ENCODE peak calls at places on chromosomes 7 and 10, in six cellular contexts. I, D, T, R, P and W are unnamed samples. For H3K4me1, the result is how much of the 10 kb centered on the place peaks cover.

GRCh38 chr10:131786756-131787605 is 113.8 kb upstream of the PPP2R2D start:
- DNase-seq in I (no peak), D (peak), T (peak), R (no peak), P (peak), W (no peak)

GRCh38 chr10:95729323-95730055 is 26.5 kb upstream of the ENTPD1 start:
- DNase-seq in I (no peak), D (no peak), T (no peak), R (no peak), P (no peak), W (no peak)

GRCh38 chr7:102146122-102146521 is 140.5 kb upstream of the SH2B2 start:
- DNase-seq in I (no peak), D (no peak), T (no peak), R (peak), P (no peak), W (no peak)

GRCh38 chr10:129288940-129289468 is 178.0 kb upstream of the MGMT start:
- DNase-seq in I (no peak), D (no peak), T (no peak), R (no peak), P (no peak), W (no peak)

GRCh38 chr10:44998146-44998631 is 2.5 kb upstream of the ZNF22 start:
- DNase-seq in I (no peak), D (no peak), T (no peak), R (peak), P (no peak), W (no peak)

GRCh38 chr7:128247108-128247507 is 6.0 kb downstream of the LEP start:
- DNase-seq in I (no peak), D (no peak), T (no peak), R (no peak), P (no peak), W (no peak)

GRCh38 chr7:85764034-85764433 is 577.2 kb upstream of the SEMA3D start:
- DNase-seq in I (no peak), D (no peak), T (no peak), R (no peak), P (no peak), W (no peak)

GRCh38 chr7:23742051-23742450 is 32.0 kb downstream of the STK31 start:
- DNase-seq in I (no peak), D (no peak), T (no peak), R (no peak), P (no peak), W (no peak)

GRCh38 chr7:32677593-32677992 is 182.3 kb downstream of the AVL9 start:
- DNase-seq in I (no peak), D (no peak), T (no peak), R (no peak), P (no peak), W (no peak)

GRCh38 chr7:155562106-155562505 is 15.7 kb upstream of the CNPY1 start:
- DNase-seq in I (peak), D (no peak), T (no peak), R (no peak), P (no peak), W (no peak)

GRCh38 chr10:15150563-15150962 is 17.9 kb downstream of the NMT2 start:
- DNase-seq in I (no peak), D (no peak), T (no peak), R (no peak), P (no peak), W (no peak)

GRCh38 chr7:89001306-89001705 is 205.8 kb upstream of the TEX47 start:
- DNase-seq in I (no peak), D (no peak), T (no peak), R (no peak), P (no peak), W (no peak)

GRCh38 chr7:86653919-86654659 is 10.4 kb downstream of the GRM3 start:
- DNase-seq in I (no peak), D (peak), T (no peak), R (no peak), P (no peak), W (no peak)

GRCh38 chr10:122019414-122019975 is 30.5 kb downstream of the TACC2 start:
- DNase-seq in I (peak), D (peak), T (no peak), R (peak), P (no peak), W (peak)

GRCh38 chr7:102064361-102065025 is 222.2 kb upstream of the SH2B2 start:
- DNase-seq in I (peak), D (no peak), T (no peak), R (no peak), P (no peak), W (no peak)

GRCh38 chr7:41874206-41874770 is 171.4 kb upstream of the INHBA start:
- DNase-seq in I (no peak), D (no peak), T (no peak), R (no peak), P (no peak), W (no peak)

GRCh38 chr7:27151341-27151944 is 940 bp downstream of the HOXA3 start:
- DNase-seq in I (peak), D (no peak), T (peak), R (no peak), P (no peak), W (no peak)

GRCh38 chr7:95772298-95772770 is at the start of gene DYNC1I1:
- DNase-seq in I (peak), D (peak), T (peak), R (peak), P (no peak), W (peak)

GRCh38 chr10:75612904-75613684 is 181.7 kb downstream of the LRMDA start:
- DNase-seq in I (no peak), D (no peak), T (peak), R (no peak), P (no peak), W (no peak)

GRCh38 chr10:24433705-24434104 is 224.8 kb downstream of the KIAA1217 start:
- DNase-seq in I (no peak), D (no peak), T (no peak), R (no peak), P (no peak), W (no peak)

GRCh38 chr7:120554960-120555571 is 282.1 kb downstream of the KCND2 start:
- DNase-seq in I (no peak), D (peak), T (peak), R (no peak), P (peak), W (no peak)

GRCh38 chr7:131521651-131522163 is 34.7 kb downstream of the PODXL start:
- DNase-seq in I (no peak), D (peak), T (no peak), R (peak), P (no peak), W (peak)

GRCh38 chr10:131845505-131846223 is 55.1 kb upstream of the PPP2R2D start:
- DNase-seq in I (peak), D (no peak), T (no peak), R (no peak), P (no peak), W (peak)

GRCh38 chr10:21733710-21734109 is 199.7 kb downstream of the MLLT10 start:
- DNase-seq in I (no peak), D (no peak), T (no peak), R (no peak), P (no peak), W (no peak)

GRCh38 chr7:23514755-23515154 is 17.0 kb downstream of the TRA2A start:
- DNase-seq in I (no peak), D (no peak), T (no peak), R (no peak), P (no peak), W (no peak)

GRCh38 chr10:60573342-60573741 is 183.7 kb upstream of the ANK3 start:
- DNase-seq in I (no peak), D (no peak), T (no peak), R (peak), P (no peak), W (no peak)

GRCh38 chr7:68537228-68538071 is 1060.8 kb upstream of the AUTS2 start:
- DNase-seq in I (no peak), D (no peak), T (no peak), R (no peak), P (no peak), W (no peak)

GRCh38 chr10:50528206-50528605 is 95.5 kb downstream of the SGMS1 start:
- DNase-seq in I (no peak), D (no peak), T (no peak), R (no peak), P (no peak), W (no peak)

GRCh38 chr10:73773152-73773879 is 8.5 kb upstream of the CHCHD1 start:
- DNase-seq in I (no peak), D (no peak), T (no peak), R (no peak), P (no peak), W (no peak)

GRCh38 chr7:121020652-121021051 is 32.1 kb downstream of the CPED1 start:
- DNase-seq in I (no peak), D (no peak), T (no peak), R (no peak), P (no peak), W (no peak)

GRCh38 chr7:416761-417624 is 102.7 kb downstream of the PDGFA start:
- DNase-seq in I (peak), D (peak), T (no peak), R (no peak), P (no peak), W (peak)

GRCh38 chr7:29145553-29146081 is 720 bp downstream of the CPVL start:
- DNase-seq in I (no peak), D (no peak), T (no peak), R (no peak), P (no peak), W (no peak)

GRCh38 chr10:72097448-72098300 is 9.3 kb upstream of the SPOCK2 start:
- DNase-seq in I (no peak), D (peak), T (no peak), R (no peak), P (peak), W (no peak)

GRCh38 chr7:96300981-96301380 is 20.9 kb downstream of the SLC25A13 start:
- DNase-seq in I (no peak), D (no peak), T (no peak), R (no peak), P (no peak), W (no peak)

GRCh38 chr7:87336136-87336535 is 9.3 kb upstream of the CROT start:
- DNase-seq in I (no peak), D (no peak), T (no peak), R (no peak), P (no peak), W (no peak)

GRCh38 chr10:77636967-77637473 is 588 bp downstream of the KCNMA1 start:
- DNase-seq in I (no peak), D (no peak), T (no peak), R (no peak), P (no peak), W (no peak)

GRCh38 chr7:106568680-106569499 is 92.1 kb downstream of the CCDC71L start:
- DNase-seq in I (no peak), D (no peak), T (no peak), R (no peak), P (peak), W (peak)

GRCh38 chr7:6232130-6232529 is 40.3 kb downstream of the CYTH3 start:
- DNase-seq in I (no peak), D (no peak), T (no peak), R (no peak), P (no peak), W (no peak)

GRCh38 chr7:94507462-94507861 is 2.1 kb upstream of the CASD1 start:
- DNase-seq in I (no peak), D (no peak), T (no peak), R (no peak), P (no peak), W (no peak)

GRCh38 chr7:94509879-94510581 is 421 bp downstream of the CASD1 start:
- DNase-seq in I (peak), D (peak), T (peak), R (peak), P (no peak), W (peak)

GRCh38 chr7:94510582-94511456 is 1.2 kb downstream of the CASD1 start:
- DNase-seq in I (peak), D (peak), T (peak), R (peak), P (no peak), W (no peak)

GRCh38 chr7:94507962-94508361 is 1.6 kb upstream of the CASD1 start:
- DNase-seq in I (no peak), D (no peak), T (no peak), R (no peak), P (no peak), W (no peak)

GRCh38 chr7:94509264-94509878 is at the start of gene CASD1:
- DNase-seq in I (peak), D (peak), T (peak), R (peak), P (no peak), W (peak)
- TF ChIP-seq POLR2A in I (no peak), D (no peak), T (peak), R (no peak), P (no peak), W (no peak)

GRCh38 chr10:110379831-110380230 is 75.1 kb upstream of the SMNDC1 start:
- DNase-seq in I (no peak), D (no peak), T (no peak), R (no peak), P (no peak), W (no peak)

GRCh38 chr10:110378019-110378418 is 73.3 kb upstream of the SMNDC1 start:
- DNase-seq in I (no peak), D (no peak), T (no peak), R (no peak), P (no peak), W (no peak)

GRCh38 chr10:110376021-110376773 is 71.5 kb upstream of the SMNDC1 start:
- DNase-seq in I (peak), D (no peak), T (no peak), R (no peak), P (no peak), W (no peak)

GRCh38 chr10:110380255-110380654 is 75.5 kb upstream of the SMNDC1 start:
- DNase-seq in I (no peak), D (no peak), T (no peak), R (no peak), P (no peak), W (no peak)

GRCh38 chr10:110378533-110379108 is 73.9 kb upstream of the SMNDC1 start:
- DNase-seq in I (no peak), D (no peak), T (no peak), R (no peak), P (no peak), W (no peak)
- H3K4me1 ChIP-seq in I (under half), D (under half), T (under half), R (under half), P (under half), W (under half)

DNA sequence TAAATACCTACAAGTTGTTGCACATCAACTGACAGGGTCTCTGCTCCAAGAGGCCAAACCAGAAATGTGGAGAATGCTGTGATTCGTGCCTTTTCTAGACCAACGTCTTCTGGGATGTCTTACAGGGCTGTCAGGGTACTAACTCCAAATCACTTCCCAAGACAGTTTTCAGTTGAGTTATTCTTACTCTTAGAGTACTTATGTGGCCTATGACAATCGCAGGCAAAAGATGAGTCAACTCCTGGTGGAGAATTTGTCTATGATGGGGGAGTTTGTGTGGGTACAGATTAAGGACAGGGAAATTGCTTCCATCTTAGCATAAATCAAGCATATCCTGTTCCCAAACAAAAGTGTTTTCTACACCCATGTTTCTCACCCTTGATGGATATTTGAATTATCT is 734.8 kb downstream of the TNS3 start:
- DNase-seq in I (no peak), D (no peak), T (no peak), R (no peak), P (no peak), W (no peak)
- H3K27ac ChIP-seq in I (no peak), D (no peak), T (no peak), R (no peak), P (no peak), W (no peak)

GRCh38 chr10:110011679-110012078 is 3.9 kb downstream of the ADD3 start:
- DNase-seq in I (no peak), D (no peak), T (no peak), R (no peak), P (no peak), W (no peak)

GRCh38 chr10:110007171-110007700 is 548 bp upstream of the ADD3 start:
- DNase-seq in I (no peak), D (no peak), T (no peak), R (peak), P (no peak), W (no peak)

GRCh38 chr10:110008518-110009339 is 945 bp downstream of the ADD3 start:
- DNase-seq in I (peak), D (peak), T (peak), R (peak), P (no peak), W (no peak)

GRCh38 chr10:110007701-110008517 is at the start of gene ADD3:
- DNase-seq in I (peak), D (peak), T (peak), R (peak), P (peak), W (peak)

GRCh38 chr10:110010076-110011069 is 2.6 kb downstream of the ADD3 start:
- DNase-seq in I (no peak), D (no peak), T (no peak), R (no peak), P (no peak), W (no peak)
- TF ChIP-seq POLR2A in I (no peak), D (no peak), T (no peak), R (no peak), P (no peak), W (no peak)

DNA sequence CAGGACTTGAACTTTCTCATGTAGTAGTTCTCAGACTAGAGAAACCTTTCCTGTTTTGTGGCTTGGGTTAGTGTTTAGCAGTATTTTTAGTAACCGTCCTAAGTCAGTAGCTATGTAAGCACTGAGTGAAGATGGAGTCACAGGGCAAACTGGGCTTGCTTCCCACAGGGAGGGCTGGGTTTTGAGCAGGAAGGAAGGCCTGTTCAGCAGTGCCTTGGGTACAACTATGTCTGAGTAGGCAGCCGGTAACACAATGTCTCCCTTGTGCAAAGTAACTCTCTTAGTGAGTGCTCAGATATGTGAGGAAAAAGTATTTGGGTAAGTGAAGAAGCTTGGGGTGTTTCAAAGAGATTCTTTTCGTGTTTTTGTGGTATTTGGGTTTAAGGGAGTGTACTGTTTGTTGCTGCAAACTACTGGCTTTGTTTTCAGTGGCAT is 96.4 kb downstream of the CCSER2 start:
- DNase-seq in I (peak), D (peak), T (peak), R (peak), P (peak), W (peak)
- H3K4me1 ChIP-seq in I (under half), D (under half), T (under half), R (under half), P (under half), W (under half)

GRCh38 chr10:23363788-23364135 is 19.2 kb upstream of the C10orf67 start:
- DNase-seq in I (no peak), D (no peak), T (no peak), R (no peak), P (no peak), W (no peak)

GRCh38 chr10:23364378-23364777 is 19.8 kb upstream of the C10orf67 start:
- DNase-seq in I (no peak), D (no peak), T (no peak), R (no peak), P (no peak), W (no peak)

GRCh38 chr10:23361665-23362064 is 17.1 kb upstream of the C10orf67 start:
- DNase-seq in I (no peak), D (no peak), T (no peak), R (no peak), P (no peak), W (no peak)

GRCh38 chr10:23362069-23362830 is 17.7 kb upstream of the C10orf67 start:
- DNase-seq in I (no peak), D (no peak), T (no peak), R (no peak), P (no peak), W (no peak)

GRCh38 chr10:23362879-23363787 is 18.5 kb upstream of the C10orf67 start:
- DNase-seq in I (no peak), D (no peak), T (no peak), R (no peak), P (no peak), W (no peak)
- H3K27ac ChIP-seq in I (no peak), D (no peak), T (no peak), R (no peak), P (no peak), W (no peak)

GRCh38 chr7:116524609-116525297 is at the start of gene CAV1:
- DNase-seq in I (peak), D (peak), T (peak), R (peak), P (peak), W (peak)

GRCh38 chr7:116525298-116525912 is 569 bp downstream of the CAV1 start:
- DNase-seq in I (peak), D (peak), T (peak), R (peak), P (no peak), W (peak)

GRCh38 chr7:116527521-116527920 is 2.7 kb downstream of the CAV1 start:
- DNase-seq in I (no peak), D (no peak), T (no peak), R (no peak), P (no peak), W (no peak)

GRCh38 chr7:116526897-116527296 is 2.1 kb downstream of the CAV1 start:
- DNase-seq in I (no peak), D (no peak), T (no peak), R (no peak), P (no peak), W (no peak)

GRCh38 chr7:116525913-116526857 is 1.3 kb downstream of the CAV1 start:
- DNase-seq in I (peak), D (peak), T (peak), R (peak), P (no peak), W (peak)
- TF ChIP-seq POLR2A in I (no peak), D (no peak), T (no peak), R (peak), P (peak), W (peak)